ENCODE peak calls at places on chromosomes 3 and 15, in six cellular contexts. One of them, this sample, is unnamed. For H3K9me2 and H3K4me1, the result is how much of the 10 kb centered on the place peaks cover.

GRCh38 chr3:114928989-114929620 is 218.0 kb downstream of the ZBTB20 start:
- DNase-seq in SK-N-SH: no peak
- DNase-seq in MM.1S: no peak
- DNase-seq in PC-3: no peak
- DNase-seq in Karpas-422: no peak
- DNase-seq in HCT116: no peak
- DNase-seq in this sample: peak

GRCh38 chr15:78265752-78266224 is 1.4 kb downstream of the DNAJA4 start:
- DNase-seq in PC-3: peak
- DNase-seq in SK-N-SH: no peak
- DNase-seq in HCT116: no peak
- DNase-seq in MM.1S: no peak
- DNase-seq in Karpas-422: no peak
- DNase-seq in this sample: peak

GRCh38 chr3:13077431-13078157 is 4.4 kb upstream of the IQSEC1 start:
- DNase-seq in Karpas-422: no peak
- DNase-seq in HCT116: no peak
- DNase-seq in MM.1S: no peak
- DNase-seq in SK-N-SH: peak
- DNase-seq in PC-3: no peak
- DNase-seq in this sample: peak

GRCh38 chr15:63052961-63053698 is 10.6 kb downstream of the TPM1 start:
- DNase-seq in SK-N-SH: peak
- DNase-seq in MM.1S: no peak
- DNase-seq in HCT116: no peak
- DNase-seq in PC-3: no peak
- DNase-seq in Karpas-422: no peak
- DNase-seq in this sample: peak

GRCh38 chr3:113212155-113212844 is 943 bp downstream of the BOC start:
- DNase-seq in PC-3: peak
- DNase-seq in MM.1S: no peak
- DNase-seq in HCT116: no peak
- DNase-seq in SK-N-SH: peak
- DNase-seq in Karpas-422: no peak
- DNase-seq in this sample: peak

GRCh38 chr3:14811733-14812132 is 7.0 kb upstream of the FGD5 start:
- DNase-seq in SK-N-SH: no peak
- DNase-seq in HCT116: no peak
- DNase-seq in MM.1S: no peak
- DNase-seq in Karpas-422: no peak
- DNase-seq in PC-3: no peak
- DNase-seq in this sample: no peak

GRCh38 chr15:50463423-50464358 is 39.5 kb downstream of the USP8 start:
- DNase-seq in Karpas-422: no peak
- DNase-seq in PC-3: no peak
- DNase-seq in MM.1S: no peak
- DNase-seq in SK-N-SH: no peak
- DNase-seq in HCT116: no peak
- DNase-seq in this sample: peak

GRCh38 chr3:160184655-160185054 is 40.6 kb upstream of the C3orf80 start:
- DNase-seq in SK-N-SH: no peak
- DNase-seq in PC-3: no peak
- DNase-seq in MM.1S: no peak
- DNase-seq in Karpas-422: no peak
- DNase-seq in HCT116: no peak
- DNase-seq in this sample: peak

GRCh38 chr3:66480666-66481065 is 20.2 kb downstream of the LRIG1 start:
- DNase-seq in SK-N-SH: no peak
- DNase-seq in Karpas-422: no peak
- DNase-seq in HCT116: no peak
- DNase-seq in PC-3: no peak
- DNase-seq in MM.1S: peak
- DNase-seq in this sample: peak

GRCh38 chr3:12954180-12954579 is 112.8 kb upstream of the RPL32 start:
- DNase-seq in Karpas-422: no peak
- DNase-seq in HCT116: no peak
- DNase-seq in MM.1S: no peak
- DNase-seq in PC-3: no peak
- DNase-seq in SK-N-SH: no peak
- DNase-seq in this sample: no peak

GRCh38 chr3:55854395-55854994 is 367.4 kb upstream of the WNT5A start:
- DNase-seq in MM.1S: no peak
- DNase-seq in Karpas-422: no peak
- DNase-seq in SK-N-SH: peak
- DNase-seq in PC-3: no peak
- DNase-seq in HCT116: no peak
- DNase-seq in this sample: no peak

GRCh38 chr15:33086500-33087141 is 107.9 kb downstream of the FMN1 start:
- DNase-seq in PC-3: peak
- DNase-seq in HCT116: peak
- DNase-seq in SK-N-SH: peak
- DNase-seq in Karpas-422: peak
- DNase-seq in MM.1S: peak
- DNase-seq in this sample: peak

GRCh38 chr3:41164776-41165175 is 34.5 kb upstream of the CTNNB1 start:
- DNase-seq in Karpas-422: no peak
- DNase-seq in PC-3: no peak
- DNase-seq in MM.1S: no peak
- DNase-seq in SK-N-SH: no peak
- DNase-seq in HCT116: no peak
- DNase-seq in this sample: no peak

GRCh38 chr3:41158947-41159346 is 40.4 kb upstream of the CTNNB1 start:
- DNase-seq in Karpas-422: no peak
- DNase-seq in MM.1S: no peak
- DNase-seq in SK-N-SH: no peak
- DNase-seq in HCT116: no peak
- DNase-seq in PC-3: peak
- DNase-seq in this sample: no peak

GRCh38 chr3:41159581-41160189 is 39.6 kb upstream of the CTNNB1 start:
- DNase-seq in PC-3: peak
- DNase-seq in SK-N-SH: no peak
- DNase-seq in Karpas-422: no peak
- DNase-seq in HCT116: peak
- DNase-seq in MM.1S: no peak
- DNase-seq in this sample: no peak

GRCh38 chr3:41162981-41163380 is 36.3 kb upstream of the CTNNB1 start:
- DNase-seq in PC-3: no peak
- DNase-seq in MM.1S: no peak
- DNase-seq in Karpas-422: no peak
- DNase-seq in HCT116: no peak
- DNase-seq in SK-N-SH: no peak
- DNase-seq in this sample: no peak

DNA sequence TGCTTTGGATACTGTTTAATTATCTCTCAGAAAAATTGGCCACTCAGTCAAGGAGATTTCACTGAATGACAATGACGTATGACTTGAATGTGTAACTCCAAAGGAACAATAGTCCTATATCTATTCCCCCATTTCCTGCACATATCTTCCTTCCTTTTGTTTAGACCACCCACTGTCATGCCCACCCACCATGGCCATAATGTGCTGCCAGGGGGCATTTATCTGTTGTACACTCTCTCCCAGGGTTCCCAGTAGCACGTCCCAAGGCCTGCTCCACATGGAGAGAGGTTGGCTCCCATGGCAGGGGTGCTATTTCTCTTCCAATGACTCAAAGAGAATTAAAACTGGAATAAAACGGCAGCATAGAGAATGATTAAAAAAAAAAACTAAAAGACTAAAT is 36.8 kb upstream of the CTNNB1 start:
- DNase-seq in PC-3: no peak
- DNase-seq in HCT116: no peak
- DNase-seq in SK-N-SH: no peak
- DNase-seq in MM.1S: no peak
- DNase-seq in Karpas-422: no peak
- DNase-seq in this sample: no peak
- H3K9me2 ChIP-seq in PC-3: under half
- H3K9me2 ChIP-seq in HCT116: under half
- H3K9me2 ChIP-seq in SK-N-SH: under half
- H3K9me2 ChIP-seq in MM.1S: under half
- H3K9me2 ChIP-seq in Karpas-422: under half
- H3K9me2 ChIP-seq in this sample: under half

DNA sequence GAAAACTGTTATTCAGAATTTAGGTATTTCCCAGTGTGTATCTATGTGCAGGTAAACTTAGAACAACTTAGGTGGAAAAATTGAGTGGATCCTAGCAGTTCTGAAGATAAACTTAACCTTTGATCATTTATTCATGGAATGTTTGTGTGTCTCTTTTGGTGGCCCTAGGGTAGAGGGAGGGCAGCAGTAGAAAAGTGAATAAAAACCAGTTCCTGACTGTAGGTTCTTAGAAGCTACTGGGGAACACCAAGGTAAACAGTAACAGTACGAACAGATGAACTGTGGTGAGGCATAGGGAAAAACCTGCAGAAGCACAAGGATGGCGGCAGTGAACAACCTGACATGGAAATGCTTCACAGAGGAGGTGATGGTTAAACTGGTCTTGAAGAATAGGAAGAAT is 2.5 kb downstream of the SNRK start:
- DNase-seq in HCT116: no peak
- DNase-seq in Karpas-422: no peak
- DNase-seq in MM.1S: no peak
- DNase-seq in SK-N-SH: no peak
- DNase-seq in PC-3: no peak
- DNase-seq in this sample: peak
- H3K4me1 ChIP-seq in HCT116: under half
- H3K4me1 ChIP-seq in Karpas-422: half or more
- H3K4me1 ChIP-seq in MM.1S: under half
- H3K4me1 ChIP-seq in SK-N-SH: under half
- H3K4me1 ChIP-seq in PC-3: under half
- H3K4me1 ChIP-seq in this sample: under half

GRCh38 chr15:101140697-101141065 is 111.2 kb downstream of the CHSY1 start:
- DNase-seq in HCT116: no peak
- DNase-seq in PC-3: no peak
- DNase-seq in MM.1S: no peak
- DNase-seq in SK-N-SH: no peak
- DNase-seq in Karpas-422: no peak
- DNase-seq in this sample: no peak

GRCh38 chr15:101138086-101138660 is 113.7 kb downstream of the CHSY1 start:
- DNase-seq in SK-N-SH: no peak
- DNase-seq in MM.1S: no peak
- DNase-seq in HCT116: no peak
- DNase-seq in PC-3: no peak
- DNase-seq in Karpas-422: no peak
- DNase-seq in this sample: no peak

GRCh38 chr15:101139986-101140696 is 111.7 kb downstream of the CHSY1 start:
- DNase-seq in Karpas-422: peak
- DNase-seq in HCT116: no peak
- DNase-seq in PC-3: no peak
- DNase-seq in SK-N-SH: no peak
- DNase-seq in MM.1S: peak
- DNase-seq in this sample: no peak

GRCh38 chr15:101137312-101137940 is 114.4 kb downstream of the CHSY1 start:
- DNase-seq in SK-N-SH: peak
- DNase-seq in PC-3: no peak
- DNase-seq in MM.1S: no peak
- DNase-seq in HCT116: no peak
- DNase-seq in Karpas-422: no peak
- DNase-seq in this sample: no peak

DNA sequence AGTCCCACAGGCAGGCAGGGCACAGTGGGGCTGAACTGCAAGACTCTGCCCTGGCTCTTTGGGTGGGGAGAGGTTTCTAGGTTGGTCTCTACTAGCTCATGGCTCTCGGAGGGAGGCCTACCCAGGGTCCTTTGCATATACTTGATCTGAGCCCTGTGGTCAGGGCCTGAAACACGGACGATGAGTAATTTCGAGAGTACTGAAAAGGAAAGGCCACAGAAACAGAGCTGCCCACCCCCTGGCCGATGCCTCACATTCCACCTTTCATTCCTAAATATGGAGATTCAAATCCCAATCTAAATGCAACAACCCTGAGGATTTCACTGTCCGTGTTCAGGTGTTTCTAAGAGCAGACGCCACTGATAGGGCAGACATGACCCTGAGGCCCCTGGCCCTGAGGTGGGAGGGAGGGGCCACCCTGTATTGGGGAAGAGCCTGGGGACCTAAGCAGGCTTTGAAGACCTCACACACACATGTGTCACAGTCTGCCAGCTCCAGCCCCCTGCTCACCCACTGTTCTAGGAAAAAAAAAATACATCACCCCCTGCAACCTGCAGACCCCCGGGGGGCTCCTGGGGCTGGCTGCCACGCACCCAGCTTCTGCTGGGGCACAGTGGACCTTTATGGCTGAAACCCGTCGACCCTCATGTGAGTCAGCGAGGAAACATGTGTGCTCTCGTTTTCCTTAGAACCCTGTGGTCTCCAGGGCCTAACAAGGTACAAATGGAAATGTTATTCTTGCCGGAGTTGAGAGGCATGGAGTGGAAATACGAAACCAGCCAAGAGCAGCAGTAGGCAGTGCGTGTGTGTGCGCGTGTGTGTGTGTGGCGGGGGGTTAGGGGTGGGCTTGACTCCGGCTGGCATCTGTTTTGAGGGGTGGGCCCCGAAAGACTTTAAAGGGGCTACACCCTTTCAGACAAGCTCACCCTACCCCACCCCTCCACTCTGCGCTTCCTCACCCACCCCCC is 112.7 kb downstream of the CHSY1 start:
- DNase-seq in SK-N-SH: no peak
- DNase-seq in Karpas-422: no peak
- DNase-seq in MM.1S: peak
- DNase-seq in HCT116: no peak
- DNase-seq in PC-3: no peak
- DNase-seq in this sample: no peak
- H3K9ac ChIP-seq in SK-N-SH: no peak
- H3K9ac ChIP-seq in Karpas-422: no peak
- H3K9ac ChIP-seq in MM.1S: peak
- H3K9ac ChIP-seq in HCT116: no peak
- H3K9ac ChIP-seq in PC-3: no peak
- H3K9ac ChIP-seq in this sample: no peak

DNA sequence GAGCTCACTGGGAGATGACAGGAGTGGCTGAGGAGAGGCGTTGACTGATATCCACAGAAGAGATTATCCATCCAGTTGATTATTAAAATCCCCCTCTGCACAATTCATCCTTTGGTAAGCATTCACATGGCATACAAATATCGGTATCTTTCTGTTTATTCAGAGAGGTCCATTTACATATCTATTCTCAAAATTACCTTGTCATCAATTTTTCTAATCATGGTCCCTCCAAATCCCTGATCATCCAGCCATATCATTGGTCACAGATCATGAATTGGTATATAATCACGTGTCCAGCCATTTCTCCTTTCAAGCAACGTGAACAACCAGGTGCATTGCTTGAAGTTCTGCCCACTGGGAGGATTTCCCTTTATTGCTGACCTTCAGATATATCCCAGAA is 1321.0 kb downstream of the ROBO2 start:
- DNase-seq in MM.1S: no peak
- DNase-seq in SK-N-SH: no peak
- DNase-seq in Karpas-422: no peak
- DNase-seq in HCT116: no peak
- DNase-seq in PC-3: no peak
- DNase-seq in this sample: no peak
- H3K9me2 ChIP-seq in MM.1S: under half
- H3K9me2 ChIP-seq in SK-N-SH: under half
- H3K9me2 ChIP-seq in Karpas-422: under half
- H3K9me2 ChIP-seq in HCT116: under half
- H3K9me2 ChIP-seq in PC-3: under half
- H3K9me2 ChIP-seq in this sample: under half